ENCODE peak calls at places on chromosome 1, in four cellular contexts. One of them, this sample, is unnamed. For H3K4me1, the result is how much of the 10 kb centered on the place peaks cover.

GRCh38 chr1:93304716-93305138 is 41.0 kb upstream of the DR1 start:
- DNase-seq in H1: no peak
- DNase-seq in HepG2: peak
- DNase-seq in GM12878: peak
- DNase-seq in this sample: peak

GRCh38 chr1:2288308-2288707 is 60.2 kb downstream of the SKI start:
- DNase-seq in H1: no peak
- DNase-seq in GM12878: no peak
- DNase-seq in HepG2: no peak
- DNase-seq in this sample: no peak

GRCh38 chr1:35962952-35963351 is 32.0 kb downstream of the AGO3 start:
- DNase-seq in H1: no peak
- DNase-seq in GM12878: no peak
- DNase-seq in HepG2: no peak
- DNase-seq in this sample: no peak

GRCh38 chr1:220652995-220653394 is 37.2 kb upstream of the C1orf115 start:
- DNase-seq in H1: no peak
- DNase-seq in HepG2: no peak
- DNase-seq in GM12878: no peak
- DNase-seq in this sample: no peak

GRCh38 chr1:163372576-163372975 is 50.8 kb downstream of the NUF2 start:
- DNase-seq in GM12878: no peak
- DNase-seq in H1: no peak
- DNase-seq in HepG2: no peak
- DNase-seq in this sample: no peak

GRCh38 chr1:214228976-214229375 is 52.0 kb upstream of the SMYD2 start:
- DNase-seq in HepG2: no peak
- DNase-seq in GM12878: no peak
- DNase-seq in H1: no peak
- DNase-seq in this sample: no peak

GRCh38 chr1:22814176-22815042 is 103.8 kb downstream of the EPHB2 start:
- DNase-seq in HepG2: no peak
- DNase-seq in H1: no peak
- DNase-seq in GM12878: no peak
- DNase-seq in this sample: no peak

GRCh38 chr1:23202263-23202749 is 15.0 kb downstream of the HTR1D start:
- DNase-seq in H1: no peak
- DNase-seq in GM12878: no peak
- DNase-seq in HepG2: no peak
- DNase-seq in this sample: no peak

GRCh38 chr1:53737648-53738204 is 1.2 kb downstream of the GLIS1 start:
- DNase-seq in GM12878: no peak
- DNase-seq in HepG2: no peak
- DNase-seq in H1: no peak
- DNase-seq in this sample: no peak

GRCh38 chr1:110986407-110986891 is 22.7 kb upstream of the LRIF1 start:
- DNase-seq in H1: no peak
- DNase-seq in HepG2: no peak
- DNase-seq in GM12878: no peak
- DNase-seq in this sample: no peak

GRCh38 chr1:1352784-1353388 is 3.7 kb upstream of the DVL1 start:
- DNase-seq in H1: no peak
- DNase-seq in GM12878: no peak
- DNase-seq in HepG2: no peak
- DNase-seq in this sample: no peak

GRCh38 chr1:175129997-175130648 is 62.5 kb downstream of the KIAA0040 start:
- DNase-seq in GM12878: no peak
- DNase-seq in HepG2: no peak
- DNase-seq in H1: peak
- DNase-seq in this sample: peak
- TF ChIP-seq SUZ12 in GM12878: no peak
- TF ChIP-seq SUZ12 in HepG2: no peak
- TF ChIP-seq SUZ12 in H1: no peak
- TF ChIP-seq SUZ12 in this sample: no peak

GRCh38 chr1:245893025-245893424 is 614.1 kb downstream of the SMYD3 start:
- DNase-seq in H1: no peak
- DNase-seq in HepG2: no peak
- DNase-seq in GM12878: no peak
- DNase-seq in this sample: no peak

GRCh38 chr1:245888809-245889208 is 618.3 kb downstream of the SMYD3 start:
- DNase-seq in GM12878: peak
- DNase-seq in H1: peak
- DNase-seq in HepG2: peak
- DNase-seq in this sample: peak
- TF ChIP-seq YY1 in GM12878: no peak
- TF ChIP-seq YY1 in H1: no peak
- TF ChIP-seq YY1 in HepG2: no peak
- TF ChIP-seq YY1 in this sample: no peak

DNA sequence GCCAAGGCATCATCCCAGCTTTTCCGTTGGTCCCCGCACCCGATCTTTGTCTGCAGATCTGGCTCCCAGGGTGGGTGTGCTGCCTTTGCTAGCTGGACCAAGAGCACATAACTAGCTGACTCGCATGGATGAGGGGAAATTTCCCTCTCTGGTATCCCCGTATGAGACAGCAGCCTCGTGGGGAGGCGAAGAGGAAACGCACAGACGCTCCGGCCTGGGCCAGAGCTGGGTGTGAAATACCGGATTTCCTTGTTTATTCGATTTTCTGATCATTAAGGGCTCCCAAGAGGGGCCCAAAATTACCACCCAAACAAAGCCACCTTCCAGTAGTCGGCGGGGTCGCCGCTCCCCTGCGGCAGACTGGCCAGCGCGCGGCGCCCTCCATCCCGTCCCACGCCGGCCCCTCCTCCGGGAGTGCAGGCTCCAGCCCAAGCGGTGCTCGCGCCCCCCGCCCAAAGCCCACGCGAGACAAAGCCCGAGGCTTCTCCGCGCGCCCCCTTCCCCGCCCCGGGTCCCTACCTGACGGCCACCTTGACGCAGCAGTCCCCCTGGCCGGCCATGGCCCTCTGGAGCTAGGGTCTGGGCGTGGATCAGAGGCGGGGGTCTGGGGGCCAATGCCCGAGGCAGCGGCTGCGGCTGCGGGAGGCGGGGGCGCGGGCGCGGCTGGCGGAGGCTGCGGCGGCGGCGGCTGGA is 544 bp downstream of the KIF21B start:
- DNase-seq in GM12878: no peak
- DNase-seq in HepG2: no peak
- DNase-seq in H1: no peak
- DNase-seq in this sample: no peak
- H3K4me1 ChIP-seq in GM12878: half or more
- H3K4me1 ChIP-seq in HepG2: half or more
- H3K4me1 ChIP-seq in H1: under half
- H3K4me1 ChIP-seq in this sample: under half

DNA sequence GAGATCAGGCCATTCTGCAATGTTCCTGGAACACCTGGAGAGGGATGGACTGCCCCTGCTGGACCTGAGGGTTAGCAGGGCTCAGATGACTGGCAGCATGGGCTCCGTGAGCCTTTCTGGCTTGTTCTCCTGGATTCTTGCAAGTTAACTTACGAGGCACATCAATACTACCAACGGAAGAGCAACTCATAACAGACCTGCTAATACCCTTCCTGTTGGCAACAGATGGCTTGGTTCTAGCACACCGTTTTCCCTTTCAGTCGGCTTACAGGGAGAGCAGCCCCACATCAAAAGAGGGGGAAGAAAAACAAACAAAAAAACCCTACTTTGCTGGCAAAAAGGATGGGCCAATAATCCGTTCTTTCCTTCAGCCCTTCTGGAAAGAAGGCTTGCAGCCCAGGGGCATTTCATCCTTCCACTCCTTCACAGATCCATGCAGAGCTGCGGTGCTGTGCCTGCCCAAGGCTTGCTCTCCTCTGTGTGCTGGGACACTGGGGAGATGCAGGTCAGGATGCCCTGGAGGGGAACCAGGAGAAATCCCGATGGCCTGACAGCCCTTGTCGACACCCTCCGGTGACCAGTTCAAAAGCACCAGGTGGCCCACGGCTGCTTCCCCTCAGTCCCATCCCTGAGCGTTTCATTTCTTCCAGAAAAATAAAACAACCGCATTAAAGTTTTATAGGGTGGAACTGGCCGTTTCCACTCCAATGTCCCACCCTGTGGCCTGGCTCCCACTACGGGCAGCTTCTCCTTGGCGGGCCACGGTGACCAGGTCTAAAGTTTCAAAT is 48.1 kb downstream of the SLC66A1 start:
- DNase-seq in H1: no peak
- DNase-seq in HepG2: no peak
- DNase-seq in GM12878: no peak
- DNase-seq in this sample: no peak
- TF ChIP-seq SUZ12 in H1: no peak
- TF ChIP-seq SUZ12 in HepG2: no peak
- TF ChIP-seq SUZ12 in GM12878: no peak
- TF ChIP-seq SUZ12 in this sample: no peak

GRCh38 chr1:116572079-116572478 is 1.3 kb upstream of the CD58 start:
- DNase-seq in HepG2: no peak
- DNase-seq in H1: no peak
- DNase-seq in GM12878: no peak
- DNase-seq in this sample: no peak

GRCh38 chr1:116572771-116573170 is 1.9 kb upstream of the CD58 start:
- DNase-seq in HepG2: no peak
- DNase-seq in H1: no peak
- DNase-seq in GM12878: no peak
- DNase-seq in this sample: no peak

GRCh38 chr1:116573388-116574100 is 2.7 kb upstream of the CD58 start:
- DNase-seq in HepG2: no peak
- DNase-seq in GM12878: no peak
- DNase-seq in H1: no peak
- DNase-seq in this sample: no peak

GRCh38 chr1:116571215-116571919 is 541 bp upstream of the CD58 start:
- DNase-seq in HepG2: no peak
- DNase-seq in H1: no peak
- DNase-seq in GM12878: no peak
- DNase-seq in this sample: no peak

DNA sequence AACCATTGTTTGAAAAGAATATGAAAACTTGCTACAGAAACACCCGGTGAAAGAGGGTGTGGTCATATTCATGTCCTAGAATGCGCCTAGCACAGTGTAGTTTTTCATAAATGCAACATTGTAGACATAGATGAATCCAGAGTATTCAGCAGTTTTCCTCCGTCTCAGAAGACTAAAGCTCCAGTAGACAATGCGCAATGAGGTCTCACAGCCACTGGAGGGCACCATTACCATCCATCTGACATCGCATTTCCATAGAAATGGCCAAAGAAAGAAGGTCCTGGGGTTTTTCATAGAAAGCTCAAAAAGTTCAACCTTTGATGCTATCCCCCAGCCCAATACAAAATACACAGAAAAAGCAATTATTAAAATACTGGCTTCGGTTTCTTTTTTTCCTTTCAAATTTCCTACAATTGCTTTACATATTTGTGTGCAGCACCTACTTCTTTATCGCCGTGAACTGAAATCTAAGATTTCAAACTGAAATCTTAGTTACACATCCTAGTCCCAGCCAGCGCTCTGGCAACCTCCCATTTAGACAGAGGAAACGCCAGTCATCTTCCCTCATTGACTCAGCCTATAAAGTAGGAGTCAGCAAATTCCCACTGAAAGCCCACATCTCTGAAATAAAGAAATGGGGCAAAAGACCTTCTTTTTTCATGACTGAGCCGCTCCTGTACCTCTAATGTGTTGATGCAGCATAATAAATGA is 3.9 kb upstream of the CD58 start:
- DNase-seq in GM12878: no peak
- DNase-seq in HepG2: peak
- DNase-seq in H1: no peak
- DNase-seq in this sample: peak
- TF ChIP-seq YY1 in GM12878: peak
- TF ChIP-seq YY1 in HepG2: no peak
- TF ChIP-seq YY1 in H1: no peak
- TF ChIP-seq YY1 in this sample: no peak

GRCh38 chr1:162224267-162224666 is 152.4 kb downstream of the SPATA46 start:
- DNase-seq in GM12878: no peak
- DNase-seq in H1: no peak
- DNase-seq in HepG2: no peak
- DNase-seq in this sample: no peak
- H3K4me1 ChIP-seq in GM12878: under half
- H3K4me1 ChIP-seq in H1: under half
- H3K4me1 ChIP-seq in HepG2: half or more
- H3K4me1 ChIP-seq in this sample: under half

This sample was measured in NT2/D1.